ENCODE peak calls at places on chromosomes 12 and 14, in five cellular contexts. T is cardiac muscle cell, H is HCT116, O is heart right ventricle, Q is right lobe of liver. Z is an unnamed sample.

GRCh38 chr12:88391556-88391955 is 188.7 kb downstream of the KITLG start:
- DNase-seq in T (no peak), H (peak), O (no peak), Q (no peak), Z (no peak)

GRCh38 chr14:77141592-77142288 is at the start of gene ZDHHC22:
- DNase-seq in T (no peak), H (no peak), O (no peak), Q (peak), Z (no peak)

GRCh38 chr14:104724407-104724980 is 465 bp downstream of the ADSS1 start:
- DNase-seq in T (peak), H (no peak), O (peak), Q (no peak), Z (peak)

GRCh38 chr12:17344649-17345048 is 738.7 kb upstream of the LMO3 start:
- DNase-seq in T (no peak), H (no peak), O (no peak), Q (no peak), Z (no peak)

GRCh38 chr12:110105961-110106540 is 18.1 kb upstream of the IFT81 start:
- DNase-seq in T (no peak), H (no peak), O (no peak), Q (no peak), Z (no peak)

GRCh38 chr12:49674318-49674985 is 32.8 kb downstream of the FMNL3 start:
- DNase-seq in T (no peak), H (no peak), O (peak), Q (no peak), Z (no peak)

GRCh38 chr14:35044939-35045797 is 904 bp upstream of the FAM177A1 start:
- DNase-seq in T (no peak), H (no peak), O (no peak), Q (no peak), Z (no peak)

GRCh38 chr12:118500302-118500701 is 123.9 kb downstream of the SUDS3 start:
- DNase-seq in T (no peak), H (no peak), O (no peak), Q (no peak), Z (no peak)

GRCh38 chr12:107404981-107405380 is 280.6 kb upstream of the PWP1 start:
- DNase-seq in T (peak), H (peak), O (no peak), Q (no peak), Z (no peak)

GRCh38 chr14:21070083-21070609 is at the start of gene ARHGEF40:
- DNase-seq in T (peak), H (no peak), O (peak), Q (peak), Z (peak)

GRCh38 chr12:27901959-27902358 is 70.6 kb downstream of the PTHLH start:
- DNase-seq in T (no peak), H (no peak), O (no peak), Q (no peak), Z (no peak)

GRCh38 chr14:24251880-24252288 is 9.5 kb upstream of the TINF2 start:
- DNase-seq in T (no peak), H (no peak), O (no peak), Q (no peak), Z (no peak)

GRCh38 chr14:68741839-68742470 is 50.9 kb downstream of the ZFP36L1 start:
- DNase-seq in T (no peak), H (no peak), O (no peak), Q (no peak), Z (peak)

GRCh38 chr12:83199069-83199468 is 512.4 kb downstream of the TMTC2 start:
- DNase-seq in T (no peak), H (no peak), O (no peak), Q (no peak), Z (no peak)

GRCh38 chr12:100253437-100253836 is 13.4 kb downstream of the DEPDC4 start:
- DNase-seq in T (no peak), H (no peak), O (no peak), Q (no peak), Z (no peak)

GRCh38 chr14:101506211-101506920 is 54.9 kb upstream of the DIO3 start:
- DNase-seq in T (no peak), H (no peak), O (no peak), Q (peak), Z (peak)

GRCh38 chr14:62187265-62187664 is 425.0 kb downstream of the SNAPC1 start:
- DNase-seq in T (peak), H (no peak), O (no peak), Q (no peak), Z (no peak)

GRCh38 chr12:28097221-28097620 is 93.0 kb upstream of the CCDC91 start:
- DNase-seq in T (no peak), H (no peak), O (no peak), Q (no peak), Z (no peak)

GRCh38 chr12:14390885-14391530 is 25.5 kb downstream of the ATF7IP start:
- DNase-seq in T (no peak), H (no peak), O (no peak), Q (no peak), Z (no peak)

GRCh38 chr14:92937229-92937937 is 14.4 kb downstream of the CHGA start:
- DNase-seq in T (no peak), H (peak), O (no peak), Q (no peak), Z (no peak)

GRCh38 chr12:63045020-63045860 is 105.8 kb downstream of the AVPR1A start:
- DNase-seq in T (no peak), H (no peak), O (no peak), Q (no peak), Z (no peak)

GRCh38 chr12:84502907-84503787 is 409.5 kb downstream of the SLC6A15 start:
- DNase-seq in T (peak), H (peak), O (peak), Q (no peak), Z (peak)

GRCh38 chr14:50932592-50933500 is 11.4 kb downstream of the PYGL start:
- DNase-seq in T (no peak), H (no peak), O (no peak), Q (no peak), Z (no peak)

GRCh38 chr12:108115746-108116125 is 13.4 kb upstream of the WSCD2 start:
- DNase-seq in T (no peak), H (no peak), O (no peak), Q (no peak), Z (no peak)

GRCh38 chr14:29410581-29410980 is 517.1 kb downstream of the PRKD1 start:
- DNase-seq in T (no peak), H (no peak), O (no peak), Q (no peak), Z (no peak)

GRCh38 chr12:116924558-116925453 is 14.1 kb downstream of the FBXW8 start:
- DNase-seq in T (no peak), H (peak), O (no peak), Q (no peak), Z (no peak)

GRCh38 chr14:32512813-32513212 is 183.7 kb downstream of the AKAP6 start:
- DNase-seq in T (no peak), H (no peak), O (no peak), Q (no peak), Z (no peak)

GRCh38 chr14:32514236-32514635 is 185.1 kb downstream of the AKAP6 start:
- DNase-seq in T (no peak), H (no peak), O (no peak), Q (no peak), Z (no peak)

GRCh38 chr14:32512348-32512747 is 183.2 kb downstream of the AKAP6 start:
- DNase-seq in T (no peak), H (no peak), O (no peak), Q (no peak), Z (no peak)

GRCh38 chr14:32510815-32511214 is 181.7 kb downstream of the AKAP6 start:
- DNase-seq in T (no peak), H (no peak), O (no peak), Q (no peak), Z (no peak)

DNA sequence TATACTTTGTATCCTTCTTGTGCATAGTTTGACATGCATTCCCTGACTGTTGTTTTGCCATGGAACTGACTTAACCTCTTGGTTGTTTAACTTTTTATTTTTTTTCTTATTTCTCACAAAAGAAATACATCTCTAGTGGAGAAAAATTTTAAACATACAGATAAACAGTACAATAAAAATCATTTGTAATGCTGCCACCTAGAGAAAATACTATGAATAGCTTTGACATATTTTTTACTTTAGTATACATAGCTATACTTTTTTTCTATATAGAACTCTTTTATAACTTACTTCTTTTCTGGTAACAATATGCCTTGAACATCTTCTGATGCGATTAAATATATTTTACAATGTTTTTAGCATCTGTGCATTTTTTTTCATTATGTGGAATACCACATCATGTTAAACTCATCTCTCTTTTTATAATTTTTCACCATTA is 184.5 kb downstream of the AKAP6 start:
- DNase-seq in T (no peak), H (no peak), O (no peak), Q (no peak), Z (no peak)
- TF ChIP-seq CTCF in T (peak), H (peak), O (peak), Q (peak), Z (peak)

DNA sequence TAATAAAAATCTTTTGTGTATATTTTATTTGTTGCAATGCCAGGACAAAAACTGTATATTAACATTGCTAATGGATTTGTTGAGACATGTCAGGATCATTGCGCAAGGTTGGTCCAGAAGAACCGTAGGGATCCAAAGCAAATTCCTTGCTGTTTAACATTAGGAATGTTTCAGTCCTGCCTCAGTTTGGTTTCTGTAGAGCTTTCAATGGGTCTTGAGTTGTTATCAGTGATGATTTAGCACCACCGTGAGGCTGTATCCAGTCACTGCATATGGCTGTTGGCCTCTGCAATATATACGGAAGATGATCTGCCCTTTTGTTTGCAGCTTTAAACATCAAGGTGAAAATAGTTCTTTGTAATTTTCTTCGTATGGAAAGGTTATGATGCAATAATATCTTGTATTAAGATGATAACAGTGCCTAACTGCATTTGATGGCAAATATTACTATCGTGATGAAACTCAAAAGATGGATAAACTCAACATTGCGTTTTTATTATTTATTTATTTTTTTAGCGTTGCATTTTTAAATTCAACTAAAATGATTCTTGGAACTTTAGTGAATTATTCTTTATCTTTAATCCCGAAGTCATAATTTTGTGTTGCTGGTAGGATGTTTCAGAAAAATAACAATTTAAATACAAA is 231.2 kb downstream of the AKAP6 start:
- DNase-seq in T (peak), H (peak), O (peak), Q (no peak), Z (peak)
- TF ChIP-seq CTCF in T (peak), H (peak), O (peak), Q (peak), Z (peak)

GRCh38 chr14:36198378-36198777 is 21.9 kb upstream of the PTCSC3 start:
- DNase-seq in T (no peak), H (no peak), O (no peak), Q (no peak), Z (no peak)

DNA sequence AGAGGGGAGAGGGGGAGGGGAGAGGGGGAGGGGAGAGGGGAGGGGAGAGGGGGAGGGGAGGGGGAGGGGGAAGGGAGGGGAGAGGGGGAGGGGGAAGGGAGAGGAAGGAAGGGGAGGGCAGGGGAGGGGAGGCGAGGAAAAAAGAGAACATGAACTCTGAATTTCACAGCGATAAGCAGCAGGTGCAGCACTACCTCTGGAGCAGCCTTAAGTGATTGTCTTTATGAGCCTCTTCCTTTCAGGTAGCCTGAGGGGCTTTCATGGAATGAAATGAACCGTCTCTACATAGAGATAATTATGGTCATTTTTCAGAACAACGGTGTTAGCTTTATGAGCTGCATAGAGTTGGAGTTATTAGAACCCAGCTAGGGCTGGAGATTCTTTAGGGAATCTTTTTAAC is 18.1 kb upstream of the PTCSC3 start:
- DNase-seq in T (no peak), H (no peak), O (no peak), Q (no peak), Z (no peak)
- TF ChIP-seq CTCF in T (no peak), H (no peak), O (no peak), Q (no peak), Z (no peak)

GRCh38 chr12:113476093-113476986 is 4.7 kb upstream of the LHX5 start:
- DNase-seq in T (no peak), H (no peak), O (no peak), Q (no peak), Z (no peak)

GRCh38 chr12:113474635-113475436 is 3.2 kb upstream of the LHX5 start:
- DNase-seq in T (no peak), H (no peak), O (no peak), Q (no peak), Z (no peak)

GRCh38 chr12:113477171-113477841 is 5.6 kb upstream of the LHX5 start:
- DNase-seq in T (no peak), H (no peak), O (no peak), Q (no peak), Z (no peak)

GRCh38 chr12:113473942-113474341 is 2.3 kb upstream of the LHX5 start:
- DNase-seq in T (no peak), H (no peak), O (no peak), Q (no peak), Z (no peak)

DNA sequence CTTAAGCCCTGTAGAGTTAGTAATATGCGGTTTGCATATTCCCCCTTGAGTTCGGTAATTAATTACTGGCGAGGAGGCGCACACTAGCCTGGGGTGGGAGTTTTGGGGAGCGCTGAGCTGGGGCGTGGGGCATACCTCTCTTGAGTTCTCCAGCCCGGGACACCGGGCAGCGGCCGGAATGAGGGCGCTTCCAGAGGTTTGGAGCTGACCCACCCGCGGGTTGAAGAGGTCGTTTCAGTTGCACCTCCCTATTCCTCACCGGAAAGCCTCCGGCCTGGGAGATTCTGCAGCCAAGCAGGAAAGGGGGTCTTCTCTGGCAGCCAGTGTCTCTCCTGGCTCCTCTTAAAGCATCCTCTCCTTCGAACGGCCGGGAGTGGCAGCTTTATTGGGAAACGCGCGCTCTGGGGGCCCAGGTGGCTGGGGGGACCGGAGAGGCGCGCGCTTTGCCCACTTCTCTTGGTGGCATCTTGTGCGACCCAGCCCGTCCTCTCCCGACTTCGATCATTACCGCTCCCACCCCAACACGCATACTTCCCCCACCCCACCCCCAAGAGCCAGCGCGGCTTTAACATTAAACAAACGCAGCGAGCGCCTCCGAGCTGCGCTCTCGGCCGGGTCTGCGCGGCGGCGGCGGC is 3.9 kb upstream of the LHX5 start:
- DNase-seq in T (no peak), H (no peak), O (no peak), Q (no peak), Z (no peak)
- TF ChIP-seq CTCF in T (no peak), H (no peak), O (no peak), Q (no peak), Z (no peak)

Z was measured in tibial artery.